ENCODE peak calls at places on chromosomes 13 and 19, in six cellular contexts. R, Z, S, Y, D and U are unnamed samples.

GRCh38 chr13:27659466-27659865 is 37.8 kb downstream of the POLR1D start:
- DNase-seq in R (no peak), Z (no peak), S (no peak), Y (no peak), D (no peak), U (no peak)

GRCh38 chr19:35171730-35172129 is 17.2 kb downstream of the FXYD5 start:
- DNase-seq in R (no peak), Z (no peak), S (no peak), Y (no peak), D (no peak), U (no peak)

GRCh38 chr19:5434970-5435641 is 20.1 kb upstream of the ZNRF4 start:
- DNase-seq in R (peak; percentile 60), Z (no peak), S (no peak), Y (peak; percentile 19), D (no peak), U (no peak)

GRCh38 chr13:42066542-42066941 is 18.1 kb downstream of the DGKH start:
- DNase-seq in R (no peak), Z (no peak), S (no peak), Y (no peak), D (no peak), U (no peak)

GRCh38 chr13:100533588-100534041 is 55.0 kb downstream of the GGACT start:
- DNase-seq in R (no peak), Z (no peak), S (no peak), Y (no peak), D (no peak), U (peak; percentile 65)

GRCh38 chr19:48491793-48492123 is 19.9 kb downstream of the LMTK3 start:
- DNase-seq in R (no peak), Z (no peak), S (peak; percentile 72), Y (no peak), D (no peak), U (no peak)

GRCh38 chr19:46606681-46607440 is 5.7 kb downstream of the CALM3 start:
- DNase-seq in R (no peak), Z (no peak), S (no peak), Y (no peak), D (no peak), U (peak; percentile 45)

GRCh38 chr19:2554856-2555255 is 78.9 kb downstream of the GADD45B start:
- DNase-seq in R (no peak), Z (no peak), S (no peak), Y (no peak), D (no peak), U (no peak)

GRCh38 chr13:19085258-19085657 is 96.4 kb downstream of the TUBA3C start:
- DNase-seq in R (no peak), Z (no peak), S (no peak), Y (no peak), D (no peak), U (no peak)

GRCh38 chr19:4534836-4535658 is at the start of gene PLIN5:
- DNase-seq in R (peak; percentile 74), Z (peak; percentile 51), S (peak; percentile 95), Y (no peak), D (peak; percentile 90), U (peak; percentile 90)

GRCh38 chr19:46928951-46929350 is 68.2 kb downstream of the ARHGAP35 start:
- DNase-seq in R (no peak), Z (no peak), S (no peak), Y (no peak), D (no peak), U (no peak)

GRCh38 chr19:16457195-16457953 is 14.4 kb downstream of the EPS15L1 start:
- DNase-seq in R (peak; percentile 70), Z (no peak), S (peak; percentile 54), Y (no peak), D (no peak), U (no peak)

GRCh38 chr19:50663280-50663790 is 14.1 kb downstream of the C19orf81 start:
- DNase-seq in R (no peak), Z (no peak), S (no peak), Y (no peak), D (no peak), U (no peak)

GRCh38 chr13:40639226-40639681 is 27.2 kb downstream of the FOXO1 start:
- DNase-seq in R (no peak), Z (no peak), S (no peak), Y (no peak), D (no peak), U (no peak)

GRCh38 chr13:97911311-97912138 is 42.0 kb upstream of the IPO5 start:
- DNase-seq in R (no peak), Z (no peak), S (no peak), Y (no peak), D (no peak), U (no peak)

GRCh38 chr13:71378992-71379905 is 487.8 kb downstream of the DACH1 start:
- DNase-seq in R (no peak), Z (no peak), S (no peak), Y (no peak), D (no peak), U (no peak)

GRCh38 chr19:46603195-46603637 is 2.1 kb downstream of the CALM3 start:
- DNase-seq in R (no peak), Z (peak; percentile 18), S (no peak), Y (no peak), D (no peak), U (peak; percentile 40)

GRCh38 chr13:98837896-98838295 is 85.4 kb upstream of the SLC15A1 start:
- DNase-seq in R (no peak), Z (no peak), S (no peak), Y (no peak), D (no peak), U (no peak)

GRCh38 chr19:35168261-35168660 is 13.7 kb downstream of the FXYD5 start:
- DNase-seq in R (no peak), Z (peak; percentile 74), S (no peak), Y (no peak), D (no peak), U (no peak)

GRCh38 chr13:94351292-94352000 is 128.0 kb downstream of the DCT start:
- DNase-seq in R (no peak), Z (no peak), S (no peak), Y (no peak), D (no peak), U (no peak)

GRCh38 chr13:26226209-26226608 is 4.1 kb upstream of the RNF6 start:
- DNase-seq in R (no peak), Z (no peak), S (no peak), Y (no peak), D (no peak), U (no peak)

GRCh38 chr19:1333789-1334188 is 48.1 kb downstream of the EFNA2 start:
- DNase-seq in R (no peak), Z (no peak), S (no peak), Y (no peak), D (no peak), U (no peak)

GRCh38 chr19:10719466-10719961 is 1.6 kb downstream of the DNM2 start:
- DNase-seq in R (no peak), Z (no peak), S (no peak), Y (no peak), D (no peak), U (no peak)